ENCODE peak calls at places on chromosomes 1 and 21, in four cellular contexts. One of them, this sample, is unnamed.

GRCh38 chr1:47590523-47591225 is 152.8 kb downstream of the FOXD2 start:
- DNase-seq in uterus: no peak
- DNase-seq in OCI-LY7: no peak
- DNase-seq in CD8-positive, alpha-beta memory T cell: no peak
- DNase-seq in this sample: no peak

GRCh38 chr1:15953791-15954201 is 22.1 kb downstream of the ZBTB17 start:
- DNase-seq in uterus: no peak
- DNase-seq in OCI-LY7: no peak
- DNase-seq in CD8-positive, alpha-beta memory T cell: no peak
- DNase-seq in this sample: no peak

GRCh38 chr1:109765896-109766615 is 2.3 kb upstream of the EPS8L3 start:
- DNase-seq in uterus: peak; percentile 7
- DNase-seq in OCI-LY7: no peak
- DNase-seq in CD8-positive, alpha-beta memory T cell: no peak
- DNase-seq in this sample: no peak

GRCh38 chr1:52814465-52814864 is 28.1 kb upstream of the ZYG11A start:
- DNase-seq in uterus: no peak
- DNase-seq in OCI-LY7: no peak
- DNase-seq in CD8-positive, alpha-beta memory T cell: no peak
- DNase-seq in this sample: no peak

GRCh38 chr1:197736689-197737088 is 38.6 kb downstream of the DENND1B start:
- DNase-seq in uterus: no peak
- DNase-seq in OCI-LY7: no peak
- DNase-seq in CD8-positive, alpha-beta memory T cell: no peak
- DNase-seq in this sample: peak; percentile 17

GRCh38 chr1:182394055-182394775 is 2.6 kb upstream of the GLUL start:
- DNase-seq in uterus: no peak
- DNase-seq in OCI-LY7: no peak
- DNase-seq in CD8-positive, alpha-beta memory T cell: no peak
- DNase-seq in this sample: no peak

GRCh38 chr1:165153182-165153581 is 203.3 kb downstream of the LMX1A start:
- DNase-seq in uterus: no peak
- DNase-seq in OCI-LY7: no peak
- DNase-seq in CD8-positive, alpha-beta memory T cell: no peak
- DNase-seq in this sample: no peak

GRCh38 chr1:63651110-63651776 is 58.0 kb downstream of the PGM1 start:
- DNase-seq in uterus: no peak
- DNase-seq in OCI-LY7: no peak
- DNase-seq in CD8-positive, alpha-beta memory T cell: no peak
- DNase-seq in this sample: no peak

GRCh38 chr1:196180847-196181593 is 427.2 kb downstream of the KCNT2 start:
- DNase-seq in uterus: no peak
- DNase-seq in OCI-LY7: no peak
- DNase-seq in CD8-positive, alpha-beta memory T cell: no peak
- DNase-seq in this sample: peak; percentile 96

GRCh38 chr1:234610061-234610581 is at the start of gene IRF2BP2:
- DNase-seq in uterus: peak; percentile 78
- DNase-seq in OCI-LY7: peak; percentile 89
- DNase-seq in CD8-positive, alpha-beta memory T cell: peak; percentile 72
- DNase-seq in this sample: no peak

GRCh38 chr1:168032048-168032447 is 95.2 kb upstream of the MPC2 start:
- DNase-seq in uterus: no peak
- DNase-seq in OCI-LY7: no peak
- DNase-seq in CD8-positive, alpha-beta memory T cell: no peak
- DNase-seq in this sample: no peak

GRCh38 chr1:193019442-193020026 is 39.6 kb downstream of the UCHL5 start:
- DNase-seq in uterus: no peak
- DNase-seq in OCI-LY7: peak; percentile 60
- DNase-seq in CD8-positive, alpha-beta memory T cell: no peak
- DNase-seq in this sample: peak; percentile 28

GRCh38 chr1:87594736-87595383 is 266.2 kb downstream of the LMO4 start:
- DNase-seq in uterus: no peak
- DNase-seq in OCI-LY7: no peak
- DNase-seq in CD8-positive, alpha-beta memory T cell: no peak
- DNase-seq in this sample: no peak

GRCh38 chr1:96240438-96240837 is 481.1 kb upstream of the PTBP2 start:
- DNase-seq in uterus: no peak
- DNase-seq in OCI-LY7: no peak
- DNase-seq in CD8-positive, alpha-beta memory T cell: no peak
- DNase-seq in this sample: no peak

GRCh38 chr1:23529146-23530088 is 1.6 kb downstream of the E2F2 start:
- DNase-seq in uterus: no peak
- DNase-seq in OCI-LY7: peak; percentile 61
- DNase-seq in CD8-positive, alpha-beta memory T cell: no peak
- DNase-seq in this sample: no peak

GRCh38 chr1:177307771-177308170 is 137.0 kb downstream of the BRINP2 start:
- DNase-seq in uterus: no peak
- DNase-seq in OCI-LY7: no peak
- DNase-seq in CD8-positive, alpha-beta memory T cell: no peak
- DNase-seq in this sample: peak; percentile 75

GRCh38 chr21:42389449-42389835 is 6.4 kb downstream of the TMPRSS3 start:
- DNase-seq in uterus: no peak
- DNase-seq in OCI-LY7: no peak
- DNase-seq in CD8-positive, alpha-beta memory T cell: no peak
- DNase-seq in this sample: no peak

GRCh38 chr1:20742671-20743070 is 10.2 kb upstream of the SH2D5 start:
- DNase-seq in uterus: no peak
- DNase-seq in OCI-LY7: no peak
- DNase-seq in CD8-positive, alpha-beta memory T cell: no peak
- DNase-seq in this sample: no peak

GRCh38 chr1:10084045-10084444 is 51.3 kb downstream of the UBE4B start:
- DNase-seq in uterus: no peak
- DNase-seq in OCI-LY7: no peak
- DNase-seq in CD8-positive, alpha-beta memory T cell: no peak
- DNase-seq in this sample: no peak

GRCh38 chr1:106926748-106927582 is 129.5 kb upstream of the PRMT6 start:
- DNase-seq in uterus: no peak
- DNase-seq in OCI-LY7: no peak
- DNase-seq in CD8-positive, alpha-beta memory T cell: no peak
- DNase-seq in this sample: peak; percentile 12

GRCh38 chr21:16768096-16768495 is 744.7 kb upstream of the CXADR start:
- DNase-seq in uterus: no peak
- DNase-seq in OCI-LY7: no peak
- DNase-seq in CD8-positive, alpha-beta memory T cell: no peak
- DNase-seq in this sample: no peak

GRCh38 chr1:31939484-31940329 is 1.5 kb upstream of the PTP4A2 start:
- DNase-seq in uterus: peak; percentile 80
- DNase-seq in OCI-LY7: peak; percentile 91
- DNase-seq in CD8-positive, alpha-beta memory T cell: peak; percentile 64
- DNase-seq in this sample: peak; percentile 83

GRCh38 chr1:3922201-3922725 is 22.2 kb upstream of the C1orf174 start:
- DNase-seq in uterus: no peak
- DNase-seq in OCI-LY7: no peak
- DNase-seq in CD8-positive, alpha-beta memory T cell: no peak
- DNase-seq in this sample: no peak

GRCh38 chr1:3923378-3924185 is 23.5 kb upstream of the C1orf174 start:
- DNase-seq in uterus: no peak
- DNase-seq in OCI-LY7: no peak
- DNase-seq in CD8-positive, alpha-beta memory T cell: no peak
- DNase-seq in this sample: no peak

GRCh38 chr1:3919706-3920105 is 19.6 kb upstream of the C1orf174 start:
- DNase-seq in uterus: no peak
- DNase-seq in OCI-LY7: no peak
- DNase-seq in CD8-positive, alpha-beta memory T cell: no peak
- DNase-seq in this sample: no peak

GRCh38 chr1:3922851-3923250 is 22.8 kb upstream of the C1orf174 start:
- DNase-seq in uterus: no peak
- DNase-seq in OCI-LY7: no peak
- DNase-seq in CD8-positive, alpha-beta memory T cell: no peak
- DNase-seq in this sample: no peak

GRCh38 chr1:3921786-3922185 is 21.7 kb upstream of the C1orf174 start:
- DNase-seq in uterus: no peak
- DNase-seq in OCI-LY7: no peak
- DNase-seq in CD8-positive, alpha-beta memory T cell: no peak
- DNase-seq in this sample: no peak
- H3K4me3 ChIP-seq in uterus: no peak overlapping the region
- H3K4me3 ChIP-seq in OCI-LY7: no peak overlapping the region
- H3K4me3 ChIP-seq in CD8-positive, alpha-beta memory T cell: no peak overlapping the region
- H3K4me3 ChIP-seq in this sample: no peak overlapping the region

DNA sequence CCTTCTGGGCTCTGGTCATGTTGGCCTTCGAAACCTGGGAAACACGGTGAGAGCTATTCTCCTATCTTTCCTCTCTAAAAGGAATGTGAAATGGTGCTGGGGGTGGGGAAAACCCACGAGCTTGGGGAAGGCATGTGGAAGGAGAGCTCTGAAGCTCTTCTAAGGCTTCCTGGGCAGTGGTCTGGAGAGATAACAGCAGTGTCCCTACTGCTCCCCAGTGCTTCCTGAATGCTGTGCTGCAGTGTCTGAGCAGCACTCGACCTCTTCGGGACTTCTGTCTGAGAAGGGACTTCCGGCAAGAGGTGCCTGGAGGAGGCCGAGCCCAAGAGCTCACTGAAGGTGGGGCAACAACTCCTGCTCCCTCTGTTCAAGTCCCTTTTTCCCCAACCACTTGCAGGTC is 2.8 kb downstream of the USP21 start:
- DNase-seq in uterus: no peak
- DNase-seq in OCI-LY7: no peak
- DNase-seq in CD8-positive, alpha-beta memory T cell: no peak
- DNase-seq in this sample: no peak
- H3K4me3 ChIP-seq in uterus: no peak overlapping the region
- H3K4me3 ChIP-seq in OCI-LY7: no peak overlapping the region
- H3K4me3 ChIP-seq in CD8-positive, alpha-beta memory T cell: no peak overlapping the region
- H3K4me3 ChIP-seq in this sample: no peak overlapping the region

GRCh38 chr1:226402615-226403521 is 5.0 kb downstream of the PARP1 start:
- DNase-seq in uterus: no peak
- DNase-seq in OCI-LY7: no peak
- DNase-seq in CD8-positive, alpha-beta memory T cell: no peak
- DNase-seq in this sample: no peak
- H3K4me3 ChIP-seq in uterus: no peak overlapping the region
- H3K4me3 ChIP-seq in OCI-LY7: peak overlapping the region; percentile 91
- H3K4me3 ChIP-seq in CD8-positive, alpha-beta memory T cell: no peak overlapping the region
- H3K4me3 ChIP-seq in this sample: no peak overlapping the region

GRCh38 chr1:235631816-235632215 is 17.8 kb downstream of the GNG4 start:
- DNase-seq in uterus: no peak
- DNase-seq in OCI-LY7: no peak
- DNase-seq in CD8-positive, alpha-beta memory T cell: no peak
- DNase-seq in this sample: no peak

GRCh38 chr1:235635938-235636663 is 13.5 kb downstream of the GNG4 start:
- DNase-seq in uterus: no peak
- DNase-seq in OCI-LY7: no peak
- DNase-seq in CD8-positive, alpha-beta memory T cell: no peak
- DNase-seq in this sample: no peak

GRCh38 chr1:235628316-235629006 is 21.1 kb downstream of the GNG4 start:
- DNase-seq in uterus: no peak
- DNase-seq in OCI-LY7: no peak
- DNase-seq in CD8-positive, alpha-beta memory T cell: no peak
- DNase-seq in this sample: no peak

GRCh38 chr1:235633220-235633540 is 16.4 kb downstream of the GNG4 start:
- DNase-seq in uterus: no peak
- DNase-seq in OCI-LY7: no peak
- DNase-seq in CD8-positive, alpha-beta memory T cell: no peak
- DNase-seq in this sample: no peak

GRCh38 chr1:235632538-235633219 is 16.9 kb downstream of the GNG4 start:
- DNase-seq in uterus: no peak
- DNase-seq in OCI-LY7: no peak
- DNase-seq in CD8-positive, alpha-beta memory T cell: no peak
- DNase-seq in this sample: no peak
- H3K4me3 ChIP-seq in uterus: peak overlapping the region; percentile 4
- H3K4me3 ChIP-seq in OCI-LY7: no peak overlapping the region
- H3K4me3 ChIP-seq in CD8-positive, alpha-beta memory T cell: no peak overlapping the region
- H3K4me3 ChIP-seq in this sample: no peak overlapping the region

GRCh38 chr21:26148834-26149354 is 21.7 kb downstream of the APP start:
- DNase-seq in uterus: no peak
- DNase-seq in OCI-LY7: no peak
- DNase-seq in CD8-positive, alpha-beta memory T cell: no peak
- DNase-seq in this sample: no peak

GRCh38 chr21:26154776-26155175 is 15.8 kb downstream of the APP start:
- DNase-seq in uterus: no peak
- DNase-seq in OCI-LY7: no peak
- DNase-seq in CD8-positive, alpha-beta memory T cell: no peak
- DNase-seq in this sample: no peak

GRCh38 chr21:26157842-26158241 is 12.7 kb downstream of the APP start:
- DNase-seq in uterus: no peak
- DNase-seq in OCI-LY7: no peak
- DNase-seq in CD8-positive, alpha-beta memory T cell: no peak
- DNase-seq in this sample: no peak

GRCh38 chr21:26148071-26148470 is 22.5 kb downstream of the APP start:
- DNase-seq in uterus: no peak
- DNase-seq in OCI-LY7: no peak
- DNase-seq in CD8-positive, alpha-beta memory T cell: no peak
- DNase-seq in this sample: no peak

DNA sequence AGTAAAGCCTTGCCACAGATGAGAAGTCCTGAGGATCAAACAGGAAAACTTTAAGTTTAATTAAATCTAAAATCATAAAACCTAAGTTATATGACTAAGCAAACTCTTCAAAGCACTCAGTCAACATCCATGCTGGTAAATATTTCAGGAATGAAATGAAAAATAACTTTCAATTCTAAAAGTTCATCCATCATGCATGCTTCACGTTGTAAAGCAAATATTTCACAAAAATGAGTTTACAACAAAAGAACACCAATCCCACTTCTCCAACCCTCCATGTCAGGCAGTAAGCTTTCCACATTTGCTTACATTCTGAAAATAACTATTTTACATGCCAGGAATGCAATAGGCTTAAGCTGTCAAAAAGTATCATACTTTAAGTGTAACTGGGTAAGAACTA is 16.8 kb downstream of the APP start:
- DNase-seq in uterus: no peak
- DNase-seq in OCI-LY7: no peak
- DNase-seq in CD8-positive, alpha-beta memory T cell: no peak
- DNase-seq in this sample: no peak
- H3K4me3 ChIP-seq in uterus: no peak overlapping the region
- H3K4me3 ChIP-seq in OCI-LY7: no peak overlapping the region
- H3K4me3 ChIP-seq in CD8-positive, alpha-beta memory T cell: no peak overlapping the region
- H3K4me3 ChIP-seq in this sample: no peak overlapping the region

GRCh38 chr21:45558044-45558721 is 15.9 kb upstream of the SLC19A1 start:
- DNase-seq in uterus: peak; percentile 9
- DNase-seq in OCI-LY7: no peak
- DNase-seq in CD8-positive, alpha-beta memory T cell: no peak
- DNase-seq in this sample: no peak

GRCh38 chr21:45562965-45563364 is 20.7 kb upstream of the SLC19A1 start:
- DNase-seq in uterus: no peak
- DNase-seq in OCI-LY7: no peak
- DNase-seq in CD8-positive, alpha-beta memory T cell: no peak
- DNase-seq in this sample: no peak

GRCh38 chr21:45559216-45560105 is 17.2 kb upstream of the SLC19A1 start:
- DNase-seq in uterus: no peak
- DNase-seq in OCI-LY7: no peak
- DNase-seq in CD8-positive, alpha-beta memory T cell: no peak
- DNase-seq in this sample: no peak

GRCh38 chr21:45560106-45561021 is 18.1 kb upstream of the SLC19A1 start:
- DNase-seq in uterus: no peak
- DNase-seq in OCI-LY7: no peak
- DNase-seq in CD8-positive, alpha-beta memory T cell: no peak
- DNase-seq in this sample: no peak

GRCh38 chr21:45562401-45562800 is 20.2 kb upstream of the SLC19A1 start:
- DNase-seq in uterus: no peak
- DNase-seq in OCI-LY7: no peak
- DNase-seq in CD8-positive, alpha-beta memory T cell: no peak
- DNase-seq in this sample: no peak
- H3K4me3 ChIP-seq in uterus: no peak overlapping the region
- H3K4me3 ChIP-seq in OCI-LY7: no peak overlapping the region
- H3K4me3 ChIP-seq in CD8-positive, alpha-beta memory T cell: no peak overlapping the region
- H3K4me3 ChIP-seq in this sample: no peak overlapping the region

GRCh38 chr21:40839551-40839950 is 7.4 kb downstream of the DSCAM start:
- DNase-seq in uterus: no peak
- DNase-seq in OCI-LY7: no peak
- DNase-seq in CD8-positive, alpha-beta memory T cell: no peak
- DNase-seq in this sample: no peak
- H3K4me3 ChIP-seq in uterus: no peak overlapping the region
- H3K4me3 ChIP-seq in OCI-LY7: no peak overlapping the region
- H3K4me3 ChIP-seq in CD8-positive, alpha-beta memory T cell: no peak overlapping the region
- H3K4me3 ChIP-seq in this sample: no peak overlapping the region

GRCh38 chr1:41404308-41404755 is 43.1 kb downstream of the FOXO6 start:
- DNase-seq in uterus: no peak
- DNase-seq in OCI-LY7: peak; percentile 20
- DNase-seq in CD8-positive, alpha-beta memory T cell: no peak
- DNase-seq in this sample: peak; percentile 21
- H3K4me3 ChIP-seq in uterus: no peak overlapping the region
- H3K4me3 ChIP-seq in OCI-LY7: no peak overlapping the region
- H3K4me3 ChIP-seq in CD8-positive, alpha-beta memory T cell: no peak overlapping the region
- H3K4me3 ChIP-seq in this sample: no peak overlapping the region

This sample was measured in skeletal muscle cell.